ENCODE peak calls at places on chromosomes 4 and X, in four cellular contexts. U is GM19239, X is SJCRH30, V is GDM1. Q is an unnamed sample.

GRCh38 chrX:52352551-52352950 is 16.3 kb upstream of the XAGE2 start:
- DNase-seq in U (no peak), X (no peak), V (no peak), Q (no peak)

GRCh38 chr4:59339631-59340030 is 1860.5 kb upstream of the ADGRL3 start:
- DNase-seq in U (no peak), X (peak; percentile 66), V (no peak), Q (no peak)

GRCh38 chr4:142379277-142380051 is 466.6 kb downstream of the INPP4B start:
- DNase-seq in U (no peak), X (peak; percentile 68), V (no peak), Q (no peak)

GRCh38 chrX:3160771-3161170 is 119.5 kb downstream of the ARSF start:
- DNase-seq in U (no peak), X (peak; percentile 89), V (no peak), Q (no peak)

GRCh38 chr4:1506956-1507721 is 100.9 kb upstream of the NKX1-1 start:
- DNase-seq in U (no peak), X (no peak), V (no peak), Q (no peak)

GRCh38 chrX:139881572-139881971 is 51.3 kb downstream of the ATP11C start:
- DNase-seq in U (no peak), X (no peak), V (no peak), Q (no peak)

GRCh38 chr4:53128959-53129358 is 236.9 kb downstream of the SCFD2 start:
- DNase-seq in U (no peak), X (no peak), V (no peak), Q (no peak)

GRCh38 chrX:101257448-101258259 is 33.5 kb downstream of the TAF7L start:
- DNase-seq in U (no peak), X (peak; percentile 55), V (no peak), Q (no peak)

GRCh38 chr4:173281420-173282333 is 52.5 kb downstream of the HMGB2 start:
- DNase-seq in U (no peak), X (no peak), V (peak; percentile 59), Q (peak; percentile 96)

GRCh38 chr4:38884254-38884653 is 16.6 kb downstream of the FAM114A1 start:
- DNase-seq in U (no peak), X (no peak), V (no peak), Q (no peak)

GRCh38 chr4:11949355-11949754 is 520.7 kb upstream of the HS3ST1 start:
- DNase-seq in U (no peak), X (no peak), V (no peak), Q (no peak)

GRCh38 chrX:115588180-115588579 is 27.2 kb downstream of the PLS3 start:
- DNase-seq in U (no peak), X (no peak), V (no peak), Q (no peak)

GRCh38 chr4:165384608-165385007 is 5.8 kb downstream of the CPE start:
- DNase-seq in U (no peak), X (peak; percentile 21), V (no peak), Q (no peak)

Q was measured in GF-D8.